ENCODE peak calls at places on chromosomes 3 and 15, in six cellular contexts. G is stimulated activated CD4-positive, alpha-beta T cell treated with anti-CD3 and anti-CD28 coated beads, Interleukin-1b, Interleukin-23, amount 100 ng/mL, for 48 hours; I is HTR-8/SVneo; J is A549; P is IMR-90; F is PC-9. U is an unnamed sample.

GRCh38 chr3:120625199-120625598 is 29.1 kb downstream of the NDUFB4 start:
- DNase-seq in G (no peak), I (no peak), J (no peak), P (no peak), F (no peak), U (no peak)

GRCh38 chr15:61654918-61655317 is 405.3 kb downstream of the VPS13C start:
- DNase-seq in G (no peak), I (no peak), J (no peak), P (no peak), F (no peak), U (no peak)

GRCh38 chr3:190027116-190027515 is 93.6 kb downstream of the P3H2 start:
- DNase-seq in G (no peak), I (no peak), J (no peak), P (no peak), F (no peak), U (no peak)

GRCh38 chr3:72339750-72340025 is 508.6 kb downstream of the SHQ1 start:
- DNase-seq in G (no peak), I (no peak), J (no peak), P (no peak), F (no peak), U (no peak)

GRCh38 chr3:97464035-97464434 is 300.5 kb upstream of the ARL6 start:
- DNase-seq in G (no peak), I (no peak), J (no peak), P (no peak), F (no peak), U (no peak)

GRCh38 chr3:32383136-32383711 is 8.4 kb upstream of the CMTM7 start:
- DNase-seq in G (no peak), I (no peak), J (no peak), P (no peak), F (no peak), U (no peak)

GRCh38 chr3:139764069-139764905 is 86.5 kb upstream of the NMNAT3 start:
- DNase-seq in G (no peak), I (no peak), J (no peak), P (no peak), F (no peak), U (no peak)

GRCh38 chr3:76552653-76553052 is 487.2 kb upstream of the ROBO2 start:
- DNase-seq in G (no peak), I (no peak), J (no peak), P (peak), F (no peak), U (no peak)

GRCh38 chr3:139111392-139112229 is 66.9 kb upstream of the PRR23C start:
- DNase-seq in G (peak), I (peak), J (peak), P (peak), F (peak), U (no peak)

GRCh38 chr3:31802981-31803380 is 178.1 kb downstream of the OSBPL10 start:
- DNase-seq in G (no peak), I (no peak), J (no peak), P (no peak), F (no peak), U (no peak)

GRCh38 chr3:172447611-172448579 is at the start of gene GHSR:
- DNase-seq in G (no peak), I (no peak), J (no peak), P (no peak), F (no peak), U (no peak)

GRCh38 chr3:129343643-129344360 is 65.1 kb downstream of the HMCES start:
- DNase-seq in G (peak), I (no peak), J (peak), P (no peak), F (peak), U (no peak)

GRCh38 chr15:62087671-62088360 is 21.0 kb downstream of the C2CD4A start:
- DNase-seq in G (no peak), I (no peak), J (peak), P (no peak), F (no peak), U (no peak)